ENCODE peak calls at places on chromosome 22, in eight cellular contexts. One of them, this sample, is unnamed. For H4K20me1, the result is how much of the 10 kb centered on the place peaks cover.

GRCh38 chr22:43230983-43231723 is 44.2 kb upstream of the TTLL12 start:
- DNase-seq in IMR-90: peak
- DNase-seq in mammary epithelial cell: peak
- DNase-seq in H1: peak
- DNase-seq in PC-3: peak
- DNase-seq in neural progenitor cell: peak
- DNase-seq in keratinocyte: peak
- DNase-seq in GM23248: peak
- DNase-seq in this sample: peak

GRCh38 chr22:50605349-50606074 is 4.9 kb downstream of the MAPK8IP2 start:
- DNase-seq in IMR-90: no peak
- DNase-seq in mammary epithelial cell: no peak
- DNase-seq in H1: no peak
- DNase-seq in PC-3: no peak
- DNase-seq in neural progenitor cell: no peak
- DNase-seq in keratinocyte: no peak
- DNase-seq in GM23248: no peak
- DNase-seq in this sample: no peak

GRCh38 chr22:20211997-20212753 is 55.9 kb downstream of the RTN4R start:
- DNase-seq in IMR-90: peak
- DNase-seq in mammary epithelial cell: peak
- DNase-seq in H1: no peak
- DNase-seq in PC-3: no peak
- DNase-seq in neural progenitor cell: no peak
- DNase-seq in keratinocyte: no peak
- DNase-seq in GM23248: no peak
- DNase-seq in this sample: no peak

GRCh38 chr22:39230261-39231196 is 14.3 kb downstream of the PDGFB start:
- DNase-seq in IMR-90: no peak
- DNase-seq in mammary epithelial cell: no peak
- DNase-seq in H1: peak
- DNase-seq in PC-3: no peak
- DNase-seq in neural progenitor cell: peak
- DNase-seq in keratinocyte: no peak
- DNase-seq in GM23248: no peak
- DNase-seq in this sample: no peak

GRCh38 chr22:19530751-19531150 is 6.5 kb upstream of the CLDN5 start:
- DNase-seq in IMR-90: no peak
- DNase-seq in mammary epithelial cell: no peak
- DNase-seq in H1: no peak
- DNase-seq in PC-3: no peak
- DNase-seq in neural progenitor cell: no peak
- DNase-seq in keratinocyte: no peak
- DNase-seq in GM23248: no peak
- DNase-seq in this sample: no peak

GRCh38 chr22:31750365-31751284 is 693 bp upstream of the PRR14L start:
- DNase-seq in IMR-90: no peak
- DNase-seq in mammary epithelial cell: no peak
- DNase-seq in H1: no peak
- DNase-seq in PC-3: no peak
- DNase-seq in neural progenitor cell: no peak
- DNase-seq in keratinocyte: no peak
- DNase-seq in GM23248: no peak
- DNase-seq in this sample: no peak

GRCh38 chr22:47111626-47112373 is 349.4 kb downstream of the TBC1D22A start:
- DNase-seq in IMR-90: no peak
- DNase-seq in mammary epithelial cell: no peak
- DNase-seq in H1: no peak
- DNase-seq in PC-3: no peak
- DNase-seq in neural progenitor cell: no peak
- DNase-seq in keratinocyte: no peak
- DNase-seq in GM23248: no peak
- DNase-seq in this sample: no peak

GRCh38 chr22:40204331-40205116 is 26.8 kb downstream of the TNRC6B start:
- DNase-seq in IMR-90: peak
- DNase-seq in mammary epithelial cell: no peak
- DNase-seq in H1: no peak
- DNase-seq in PC-3: no peak
- DNase-seq in neural progenitor cell: no peak
- DNase-seq in keratinocyte: no peak
- DNase-seq in GM23248: peak
- DNase-seq in this sample: no peak

GRCh38 chr22:46576556-46577351 is 39.3 kb upstream of the CELSR1 start:
- DNase-seq in IMR-90: peak
- DNase-seq in mammary epithelial cell: peak
- DNase-seq in H1: no peak
- DNase-seq in PC-3: peak
- DNase-seq in neural progenitor cell: peak
- DNase-seq in keratinocyte: no peak
- DNase-seq in GM23248: peak
- DNase-seq in this sample: no peak

GRCh38 chr22:40053460-40053859 is 58.7 kb downstream of the FAM83F start:
- DNase-seq in IMR-90: no peak
- DNase-seq in mammary epithelial cell: no peak
- DNase-seq in H1: no peak
- DNase-seq in PC-3: no peak
- DNase-seq in neural progenitor cell: no peak
- DNase-seq in keratinocyte: no peak
- DNase-seq in GM23248: no peak
- DNase-seq in this sample: no peak

GRCh38 chr22:41435560-41435959 is 11.0 kb downstream of the TOB2 start:
- DNase-seq in IMR-90: no peak
- DNase-seq in mammary epithelial cell: no peak
- DNase-seq in H1: no peak
- DNase-seq in PC-3: no peak
- DNase-seq in neural progenitor cell: no peak
- DNase-seq in keratinocyte: no peak
- DNase-seq in GM23248: no peak
- DNase-seq in this sample: no peak

GRCh38 chr22:41431656-41432055 is 14.9 kb downstream of the TOB2 start:
- DNase-seq in IMR-90: no peak
- DNase-seq in mammary epithelial cell: no peak
- DNase-seq in H1: no peak
- DNase-seq in PC-3: no peak
- DNase-seq in neural progenitor cell: no peak
- DNase-seq in keratinocyte: no peak
- DNase-seq in GM23248: no peak
- DNase-seq in this sample: no peak

GRCh38 chr22:41437198-41437597 is 9.4 kb downstream of the TOB2 start:
- DNase-seq in IMR-90: no peak
- DNase-seq in mammary epithelial cell: no peak
- DNase-seq in H1: no peak
- DNase-seq in PC-3: no peak
- DNase-seq in neural progenitor cell: no peak
- DNase-seq in keratinocyte: no peak
- DNase-seq in GM23248: no peak
- DNase-seq in this sample: no peak

GRCh38 chr22:41442240-41442792 is 4.3 kb downstream of the TOB2 start:
- DNase-seq in IMR-90: no peak
- DNase-seq in mammary epithelial cell: no peak
- DNase-seq in H1: no peak
- DNase-seq in PC-3: no peak
- DNase-seq in neural progenitor cell: no peak
- DNase-seq in keratinocyte: no peak
- DNase-seq in GM23248: peak
- DNase-seq in this sample: no peak

GRCh38 chr22:41436322-41437113 is 10.1 kb downstream of the TOB2 start:
- DNase-seq in IMR-90: no peak
- DNase-seq in mammary epithelial cell: no peak
- DNase-seq in H1: no peak
- DNase-seq in PC-3: no peak
- DNase-seq in neural progenitor cell: no peak
- DNase-seq in keratinocyte: no peak
- DNase-seq in GM23248: no peak
- DNase-seq in this sample: no peak
- H3K4me2 ChIP-seq in IMR-90: no peak
- H3K4me2 ChIP-seq in mammary epithelial cell: no peak
- H3K4me2 ChIP-seq in H1: no peak
- H3K4me2 ChIP-seq in PC-3: no peak
- H3K4me2 ChIP-seq in neural progenitor cell: no peak
- H3K4me2 ChIP-seq in keratinocyte: no peak
- H3K4me2 ChIP-seq in GM23248: no peak
- H3K4me2 ChIP-seq in this sample: no peak

DNA sequence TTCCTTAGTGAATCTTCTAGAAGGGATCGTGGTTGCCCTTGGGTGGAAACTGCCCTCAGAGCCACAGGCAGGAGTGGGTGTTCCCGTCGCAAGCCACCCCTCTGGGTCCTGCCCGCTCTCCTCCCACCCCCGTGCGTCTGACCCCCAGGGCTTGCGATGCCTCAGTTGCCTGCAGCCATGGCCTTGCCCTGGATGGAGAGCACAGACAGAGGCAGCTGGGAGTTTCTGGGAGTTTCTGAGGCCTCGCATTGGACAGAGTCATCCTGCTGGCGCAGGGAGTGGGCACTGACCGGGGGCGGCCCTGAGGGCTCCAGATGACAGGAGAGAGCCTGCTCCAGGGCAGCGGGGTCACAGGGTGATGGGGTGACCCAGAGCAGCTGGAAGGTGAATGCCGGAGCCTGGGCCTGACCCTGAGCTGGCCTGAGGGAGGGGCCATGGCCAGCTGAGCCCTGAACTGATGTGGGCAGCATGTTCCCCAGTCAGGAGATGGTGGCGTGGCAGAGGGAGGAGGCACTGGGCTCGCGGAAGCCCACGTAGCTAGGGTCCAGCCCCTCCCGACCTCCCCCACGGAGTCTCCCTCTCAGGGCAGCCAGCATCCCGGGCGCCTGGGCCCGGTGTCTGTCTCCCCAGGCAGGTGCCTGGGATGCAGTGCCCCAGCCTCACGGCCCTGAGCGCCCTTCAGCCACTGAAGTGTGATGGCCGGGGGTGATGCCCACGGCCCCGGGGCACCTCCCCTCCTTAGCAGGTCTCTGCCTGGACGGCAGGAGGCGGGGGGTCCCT is 1236.2 kb downstream of the BRD1 start:
- DNase-seq in IMR-90: no peak
- DNase-seq in mammary epithelial cell: no peak
- DNase-seq in H1: no peak
- DNase-seq in PC-3: no peak
- DNase-seq in neural progenitor cell: no peak
- DNase-seq in keratinocyte: no peak
- DNase-seq in GM23248: no peak
- DNase-seq in this sample: no peak
- H4K20me1 ChIP-seq in IMR-90: under half
- H4K20me1 ChIP-seq in mammary epithelial cell: under half
- H4K20me1 ChIP-seq in H1: under half
- H4K20me1 ChIP-seq in PC-3: under half
- H4K20me1 ChIP-seq in neural progenitor cell: half or more
- H4K20me1 ChIP-seq in keratinocyte: under half
- H4K20me1 ChIP-seq in GM23248: under half
- H4K20me1 ChIP-seq in this sample: under half

DNA sequence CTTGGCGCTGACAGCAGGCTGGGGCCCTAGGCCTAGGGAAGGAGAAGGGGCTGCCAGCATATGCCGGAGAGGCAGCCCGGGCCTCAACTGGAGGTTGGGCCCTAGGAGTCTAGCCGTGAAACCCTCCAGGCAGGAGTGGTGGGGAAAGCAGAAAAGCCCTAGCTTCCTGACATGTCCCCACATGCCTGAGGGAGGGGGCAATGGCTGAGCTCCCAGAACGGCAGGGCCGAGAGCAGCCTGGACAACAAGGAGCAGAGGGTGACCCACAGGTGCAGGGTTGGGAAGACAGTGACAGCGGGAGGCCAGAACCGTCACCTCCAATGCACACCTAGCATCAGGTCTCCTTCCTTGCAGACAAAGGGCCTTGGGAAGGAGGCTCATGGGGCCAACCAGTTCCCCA is 63.7 kb downstream of the ELFN2 start:
- DNase-seq in IMR-90: no peak
- DNase-seq in mammary epithelial cell: no peak
- DNase-seq in H1: no peak
- DNase-seq in PC-3: peak
- DNase-seq in neural progenitor cell: no peak
- DNase-seq in keratinocyte: no peak
- DNase-seq in GM23248: no peak
- DNase-seq in this sample: no peak
- H3K4me3 ChIP-seq in IMR-90: no peak
- H3K4me3 ChIP-seq in mammary epithelial cell: no peak
- H3K4me3 ChIP-seq in H1: no peak
- H3K4me3 ChIP-seq in PC-3: no peak
- H3K4me3 ChIP-seq in neural progenitor cell: no peak
- H3K4me3 ChIP-seq in keratinocyte: no peak
- H3K4me3 ChIP-seq in GM23248: no peak
- H3K4me3 ChIP-seq in this sample: no peak

GRCh38 chr22:30236875-30237274 is 9.7 kb downstream of the LIF start:
- DNase-seq in IMR-90: no peak
- DNase-seq in mammary epithelial cell: no peak
- DNase-seq in H1: no peak
- DNase-seq in PC-3: no peak
- DNase-seq in neural progenitor cell: no peak
- DNase-seq in keratinocyte: no peak
- DNase-seq in GM23248: no peak
- DNase-seq in this sample: no peak

GRCh38 chr22:30238136-30238535 is 8.4 kb downstream of the LIF start:
- DNase-seq in IMR-90: no peak
- DNase-seq in mammary epithelial cell: no peak
- DNase-seq in H1: no peak
- DNase-seq in PC-3: no peak
- DNase-seq in neural progenitor cell: no peak
- DNase-seq in keratinocyte: no peak
- DNase-seq in GM23248: no peak
- DNase-seq in this sample: no peak

GRCh38 chr22:30239421-30240405 is 6.8 kb downstream of the LIF start:
- DNase-seq in IMR-90: peak
- DNase-seq in mammary epithelial cell: peak
- DNase-seq in H1: no peak
- DNase-seq in PC-3: no peak
- DNase-seq in neural progenitor cell: no peak
- DNase-seq in keratinocyte: no peak
- DNase-seq in GM23248: no peak
- DNase-seq in this sample: no peak

GRCh38 chr22:30240541-30241417 is 5.8 kb downstream of the LIF start:
- DNase-seq in IMR-90: peak
- DNase-seq in mammary epithelial cell: peak
- DNase-seq in H1: no peak
- DNase-seq in PC-3: no peak
- DNase-seq in neural progenitor cell: no peak
- DNase-seq in keratinocyte: no peak
- DNase-seq in GM23248: no peak
- DNase-seq in this sample: no peak

DNA sequence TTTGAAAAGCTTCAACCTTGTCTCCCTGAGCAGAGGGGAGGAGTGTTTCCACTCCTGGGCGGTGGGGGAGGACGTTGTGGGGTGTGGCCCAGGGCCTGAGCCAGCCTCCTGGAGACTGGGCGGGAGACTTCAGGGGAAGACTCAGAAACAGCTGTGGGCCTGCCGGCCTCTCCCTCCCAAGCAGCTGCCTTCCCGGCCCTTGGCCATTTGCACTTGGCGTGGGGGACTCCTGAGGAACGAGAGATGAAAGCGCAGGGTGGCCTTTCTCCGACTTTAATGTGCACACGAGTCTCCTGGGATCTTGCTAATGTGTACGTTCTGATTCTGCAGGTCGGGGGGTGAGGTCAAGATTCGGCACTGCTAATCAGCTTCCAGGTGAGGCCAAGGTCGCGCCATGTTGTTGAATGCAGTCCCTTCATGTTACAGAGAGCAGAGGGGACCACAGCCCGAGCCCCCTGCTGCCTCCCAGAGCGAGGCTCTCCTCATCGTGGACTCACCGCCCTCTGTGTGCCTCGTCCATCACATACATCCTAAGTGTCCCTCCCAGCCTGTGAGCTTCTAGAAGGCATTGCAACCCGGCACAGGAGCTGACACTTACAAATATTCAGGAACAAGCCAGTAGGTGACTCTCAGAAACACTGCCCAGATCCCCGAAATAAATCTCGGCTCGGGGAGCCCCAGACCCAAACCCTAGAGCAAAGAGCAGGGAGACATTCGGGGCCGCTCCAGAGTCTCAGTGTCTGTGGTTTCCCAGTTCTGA is 7.7 kb downstream of the LIF start:
- DNase-seq in IMR-90: peak
- DNase-seq in mammary epithelial cell: peak
- DNase-seq in H1: no peak
- DNase-seq in PC-3: peak
- DNase-seq in neural progenitor cell: no peak
- DNase-seq in keratinocyte: no peak
- DNase-seq in GM23248: peak
- DNase-seq in this sample: peak
- H3K4me2 ChIP-seq in IMR-90: peak
- H3K4me2 ChIP-seq in mammary epithelial cell: no peak
- H3K4me2 ChIP-seq in H1: no peak
- H3K4me2 ChIP-seq in PC-3: no peak
- H3K4me2 ChIP-seq in neural progenitor cell: no peak
- H3K4me2 ChIP-seq in keratinocyte: no peak
- H3K4me2 ChIP-seq in GM23248: no peak
- H3K4me2 ChIP-seq in this sample: no peak